ENCODE peak calls at places on chromosomes 12 and 14, in seven cellular contexts. A is heart left ventricle; D is natural killer cell treated with Interleukin-12 subunit alpha and Interleukin-12 subunit beta and Interleukin-15 and Interleukin-18, amount 100 ng/mL, for 72 hours; C is left cardiac atrium; Y is mucosa of descending colon; Q is Right ventricle myocardium superior; H is T-cell. O is an unnamed sample.

GRCh38 chr14:38158468-38158867 is 49.2 kb upstream of the SSTR1 start:
- ATAC-seq in D (no peak), C (no peak), Q (no peak), H (no peak), Y (no peak), A (no peak), O (no peak)

GRCh38 chr12:81520064-81520945 is 238.8 kb downstream of the PPFIA2 start:
- ATAC-seq in Q (peak; percentile 66), D (no peak), C (no peak), H (no peak), A (peak; percentile 33), Y (no peak), O (no peak)

GRCh38 chr12:68267892-68268396 is 14.5 kb upstream of the IL22 start:
- ATAC-seq in Y (no peak), C (no peak), Q (no peak), D (no peak), A (no peak), H (no peak), O (peak; percentile 73)

GRCh38 chr14:51805541-51805940 is 54.9 kb upstream of the GNG2 start:
- ATAC-seq in A (no peak), C (no peak), H (no peak), D (no peak), Y (no peak), Q (no peak), O (no peak)

GRCh38 chr12:111093428-111094142 is 173.2 kb upstream of the MYL2 start:
- ATAC-seq in Y (no peak), H (peak; percentile 63), C (no peak), Q (no peak), D (no peak), A (no peak), O (peak; percentile 52)

GRCh38 chr14:78341827-78342389 is 171.7 kb downstream of the NRXN3 start:
- ATAC-seq in H (no peak), Q (no peak), Y (no peak), C (no peak), D (no peak), A (no peak), O (no peak)

GRCh38 chr12:180445-180844 is 33.5 kb downstream of the SLC6A12 start:
- ATAC-seq in D (peak; percentile 67), A (peak; percentile 10), Y (peak; percentile 12), C (peak; percentile 55), Q (peak; percentile 43), H (no peak), O (peak; percentile 56)

GRCh38 chr14:69010632-69011031 is 31.5 kb upstream of the ACTN1 start:
- ATAC-seq in Y (peak; percentile 33), C (no peak), H (peak; percentile 79), A (no peak), D (no peak), Q (no peak), O (peak; percentile 35)

GRCh38 chr14:37573355-37573754 is 21.7 kb downstream of the FOXA1 start:
- ATAC-seq in Q (no peak), A (no peak), C (no peak), D (no peak), Y (no peak), H (no peak), O (no peak)

GRCh38 chr12:64706831-64707230 is 52.4 kb downstream of the GNS start:
- ATAC-seq in C (no peak), Y (no peak), Q (no peak), D (no peak), H (no peak), A (no peak), O (no peak)

GRCh38 chr14:32028599-32028998 is 48.5 kb upstream of the ARHGAP5 start:
- ATAC-seq in Q (no peak), Y (no peak), A (no peak), H (no peak), C (no peak), D (no peak), O (no peak)

GRCh38 chr14:34120185-34120977 is 169.5 kb upstream of the EGLN3 start:
- ATAC-seq in C (peak; percentile 76), Q (peak; percentile 75), Y (no peak), H (no peak), D (no peak), A (peak; percentile 61), O (peak; percentile 78)

GRCh38 chr12:4154672-4155225 is 118.8 kb upstream of the CCND2 start:
- ATAC-seq in A (no peak), C (no peak), H (no peak), Y (no peak), Q (no peak), D (peak; percentile 26), O (peak; percentile 34)

GRCh38 chr14:73810478-73811163 is 41.0 kb upstream of the PTGR2 start:
- ATAC-seq in D (no peak), C (no peak), H (no peak), A (no peak), Q (no peak), Y (no peak), O (peak; percentile 34)

GRCh38 chr12:2338381-2338780 is 285.6 kb downstream of the CACNA1C start:
- ATAC-seq in C (no peak), Y (no peak), Q (no peak), A (no peak), D (no peak), H (no peak), O (no peak)

GRCh38 chr12:107126688-107127481 is 33.5 kb upstream of the CRY1 start:
- ATAC-seq in Y (no peak), D (no peak), C (no peak), Q (no peak), A (no peak), H (no peak), O (no peak)

GRCh38 chr14:62957562-62957961 is 87.7 kb downstream of the KCNH5 start:
- ATAC-seq in H (no peak), C (no peak), Y (no peak), Q (no peak), D (no peak), A (no peak), O (no peak)

GRCh38 chr12:50257226-50258166 is 25.8 kb downstream of the LIMA1 start:
- ATAC-seq in H (no peak), A (peak; percentile 43), C (peak; percentile 58), D (no peak), Y (peak; percentile 52), Q (peak; percentile 80), O (no peak)

GRCh38 chr12:93094988-93095737 is 166.1 kb upstream of the EEA1 start:
- ATAC-seq in C (no peak), Y (peak; percentile 58), D (peak; percentile 44), H (no peak), Q (no peak), A (no peak), O (peak; percentile 47)

GRCh38 chr12:107369006-107369405 is 275.7 kb upstream of the CRY1 start:
- ATAC-seq in C (no peak), D (no peak), H (no peak), A (no peak), Q (no peak), Y (no peak), O (peak; percentile 11)

GRCh38 chr12:127559349-127560040 is 707.5 kb upstream of the TMEM132C start:
- ATAC-seq in Q (no peak), H (no peak), A (no peak), C (no peak), Y (peak; percentile 57), D (peak; percentile 95), O (peak; percentile 94)

GRCh38 chr12:124240493-124240892 is 54.4 kb upstream of the RFLNA start:
- ATAC-seq in D (peak; percentile 53), H (no peak), Y (peak; percentile 55), C (no peak), A (no peak), Q (no peak), O (peak; percentile 35)

GRCh38 chr14:69683971-69684370 is 72.6 kb downstream of the SUSD6 start:
- ATAC-seq in D (no peak), C (no peak), H (no peak), Q (no peak), Y (no peak), A (no peak), O (no peak)

GRCh38 chr12:62660763-62661162 is 194.1 kb downstream of the MON2 start:
- ATAC-seq in D (no peak), A (no peak), C (no peak), Y (no peak), Q (no peak), H (no peak), O (no peak)

GRCh38 chr14:33014710-33015109 is 76.0 kb downstream of the NPAS3 start:
- ATAC-seq in Q (no peak), D (no peak), A (no peak), H (no peak), C (no peak), Y (no peak), O (no peak)

GRCh38 chr12:124438415-124439056 is 128.9 kb downstream of the NCOR2 start:
- ATAC-seq in D (no peak), C (no peak), Q (no peak), Y (no peak), A (no peak), H (no peak), O (no peak)

GRCh38 chr14:74647061-74647833 is 35.2 kb upstream of the LTBP2 start:
- ATAC-seq in Y (no peak), A (no peak), H (no peak), C (no peak), D (no peak), Q (no peak), O (no peak)

GRCh38 chr12:34399631-34400422 is 377.5 kb downstream of the ALG10 start:
- ATAC-seq in A (no peak), Q (no peak), D (no peak), Y (no peak), H (no peak), C (no peak), O (no peak)

GRCh38 chr12:1504304-1505150 is 89.9 kb downstream of the FBXL14 start:
- ATAC-seq in Q (no peak), A (no peak), C (no peak), H (no peak), Y (peak; percentile 66), D (no peak), O (no peak)

GRCh38 chr12:126772171-126772864 is 1494.7 kb upstream of the TMEM132C start:
- ATAC-seq in C (peak; percentile 30), D (peak; percentile 85), Q (no peak), Y (peak; percentile 51), H (peak; percentile 79), A (no peak), O (peak; percentile 71)